ENCODE peak calls at places on chromosome 1, in nine cellular contexts. One of them, this sample, is unnamed. For H3K36me3, the result is how much of the 10 kb centered on the place peaks cover.

GRCh38 chr1:24987875-24988559 is 57.9 kb upstream of the RUNX3 start:
- DNase-seq in sigmoid colon: no peak
- DNase-seq in SK-N-SH: no peak
- DNase-seq in stomach: no peak
- DNase-seq in ovary: no peak
- DNase-seq in tibial nerve: no peak
- DNase-seq in upper lobe of left lung: no peak
- DNase-seq in HepG2: no peak
- DNase-seq in suprapubic skin: no peak
- DNase-seq in this sample: no peak

GRCh38 chr1:109914587-109915240 is 4.1 kb downstream of the CSF1 start:
- DNase-seq in sigmoid colon: no peak
- DNase-seq in SK-N-SH: peak
- DNase-seq in stomach: no peak
- DNase-seq in ovary: no peak
- DNase-seq in tibial nerve: no peak
- DNase-seq in upper lobe of left lung: no peak
- DNase-seq in HepG2: no peak
- DNase-seq in suprapubic skin: peak
- DNase-seq in this sample: no peak

GRCh38 chr1:27349784-27350672 is 8.2 kb downstream of the SYTL1 start:
- DNase-seq in sigmoid colon: no peak
- DNase-seq in SK-N-SH: peak
- DNase-seq in stomach: peak
- DNase-seq in ovary: peak
- DNase-seq in tibial nerve: no peak
- DNase-seq in upper lobe of left lung: peak
- DNase-seq in HepG2: no peak
- DNase-seq in suprapubic skin: peak
- DNase-seq in this sample: peak

GRCh38 chr1:53304527-53304926 is 23.3 kb downstream of the LRP8 start:
- DNase-seq in sigmoid colon: no peak
- DNase-seq in SK-N-SH: no peak
- DNase-seq in stomach: no peak
- DNase-seq in ovary: no peak
- DNase-seq in tibial nerve: no peak
- DNase-seq in upper lobe of left lung: peak
- DNase-seq in HepG2: no peak
- DNase-seq in suprapubic skin: no peak
- DNase-seq in this sample: no peak

GRCh38 chr1:156690673-156691032 is 13.4 kb upstream of the NES start:
- DNase-seq in sigmoid colon: no peak
- DNase-seq in SK-N-SH: no peak
- DNase-seq in stomach: no peak
- DNase-seq in ovary: no peak
- DNase-seq in tibial nerve: no peak
- DNase-seq in upper lobe of left lung: peak
- DNase-seq in HepG2: no peak
- DNase-seq in suprapubic skin: no peak
- DNase-seq in this sample: no peak

GRCh38 chr1:113373644-113374043 is 16.7 kb upstream of the MAGI3 start:
- DNase-seq in sigmoid colon: no peak
- DNase-seq in SK-N-SH: no peak
- DNase-seq in stomach: no peak
- DNase-seq in ovary: no peak
- DNase-seq in tibial nerve: no peak
- DNase-seq in upper lobe of left lung: no peak
- DNase-seq in HepG2: no peak
- DNase-seq in suprapubic skin: no peak
- DNase-seq in this sample: no peak

GRCh38 chr1:31944205-31945089 is 6.3 kb upstream of the PTP4A2 start:
- DNase-seq in sigmoid colon: peak
- DNase-seq in SK-N-SH: no peak
- DNase-seq in stomach: peak
- DNase-seq in ovary: peak
- DNase-seq in tibial nerve: peak
- DNase-seq in upper lobe of left lung: peak
- DNase-seq in HepG2: peak
- DNase-seq in suprapubic skin: peak
- DNase-seq in this sample: peak

GRCh38 chr1:218347316-218347712 is 2.2 kb downstream of the TGFB2 start:
- DNase-seq in sigmoid colon: peak
- DNase-seq in SK-N-SH: no peak
- DNase-seq in stomach: no peak
- DNase-seq in ovary: peak
- DNase-seq in tibial nerve: no peak
- DNase-seq in upper lobe of left lung: no peak
- DNase-seq in HepG2: no peak
- DNase-seq in suprapubic skin: no peak
- DNase-seq in this sample: no peak

GRCh38 chr1:234845836-234846235 is 235.9 kb upstream of the IRF2BP2 start:
- DNase-seq in sigmoid colon: no peak
- DNase-seq in SK-N-SH: no peak
- DNase-seq in stomach: no peak
- DNase-seq in ovary: no peak
- DNase-seq in tibial nerve: no peak
- DNase-seq in upper lobe of left lung: no peak
- DNase-seq in HepG2: no peak
- DNase-seq in suprapubic skin: no peak
- DNase-seq in this sample: no peak

GRCh38 chr1:234849824-234850223 is 239.8 kb upstream of the IRF2BP2 start:
- DNase-seq in sigmoid colon: no peak
- DNase-seq in SK-N-SH: no peak
- DNase-seq in stomach: no peak
- DNase-seq in ovary: no peak
- DNase-seq in tibial nerve: no peak
- DNase-seq in upper lobe of left lung: no peak
- DNase-seq in HepG2: no peak
- DNase-seq in suprapubic skin: no peak
- DNase-seq in this sample: peak

GRCh38 chr1:234851450-234852438 is 241.8 kb upstream of the IRF2BP2 start:
- DNase-seq in sigmoid colon: no peak
- DNase-seq in SK-N-SH: no peak
- DNase-seq in stomach: no peak
- DNase-seq in ovary: no peak
- DNase-seq in tibial nerve: no peak
- DNase-seq in upper lobe of left lung: no peak
- DNase-seq in HepG2: no peak
- DNase-seq in suprapubic skin: no peak
- DNase-seq in this sample: no peak

GRCh38 chr1:234852659-234853058 is 242.7 kb upstream of the IRF2BP2 start:
- DNase-seq in sigmoid colon: no peak
- DNase-seq in SK-N-SH: no peak
- DNase-seq in stomach: no peak
- DNase-seq in ovary: no peak
- DNase-seq in tibial nerve: no peak
- DNase-seq in upper lobe of left lung: no peak
- DNase-seq in HepG2: peak
- DNase-seq in suprapubic skin: no peak
- DNase-seq in this sample: no peak

DNA sequence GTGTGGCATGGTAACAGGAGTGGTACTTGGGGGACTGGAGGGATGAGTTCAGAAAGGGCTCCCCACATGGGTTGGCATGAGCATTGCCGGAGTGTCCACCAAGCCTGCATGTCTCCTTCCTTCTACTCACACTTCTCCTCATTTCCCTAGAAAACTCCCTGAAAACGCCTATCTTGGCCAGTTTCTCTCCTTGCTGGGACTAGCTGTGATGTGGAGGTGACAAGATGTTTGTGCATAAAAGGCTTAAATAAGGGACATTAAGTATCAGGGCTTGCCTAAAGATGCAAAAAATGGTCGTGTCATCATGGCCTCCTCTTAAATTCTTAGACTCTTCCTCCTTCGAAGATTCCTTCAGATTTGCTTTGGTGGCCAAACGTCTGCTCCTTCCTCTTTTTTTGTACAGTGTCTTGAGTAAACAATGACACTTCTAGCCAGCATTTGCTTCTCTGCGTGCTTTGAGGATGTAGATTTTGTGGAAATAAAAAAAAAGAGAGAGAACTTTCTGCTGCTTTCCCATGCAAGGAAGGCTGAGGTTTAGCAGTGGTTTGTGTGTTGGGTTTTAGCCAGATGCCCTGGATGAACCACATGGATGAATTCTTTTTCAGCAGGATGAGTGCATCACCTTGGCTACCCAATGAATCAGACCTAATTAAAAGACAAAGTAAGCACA is 239.1 kb upstream of the IRF2BP2 start:
- DNase-seq in sigmoid colon: no peak
- DNase-seq in SK-N-SH: no peak
- DNase-seq in stomach: no peak
- DNase-seq in ovary: no peak
- DNase-seq in tibial nerve: no peak
- DNase-seq in upper lobe of left lung: no peak
- DNase-seq in HepG2: no peak
- DNase-seq in suprapubic skin: no peak
- DNase-seq in this sample: no peak
- TF ChIP-seq EP300 in sigmoid colon: no peak
- TF ChIP-seq EP300 in SK-N-SH: no peak
- TF ChIP-seq EP300 in stomach: no peak
- TF ChIP-seq EP300 in ovary: no peak
- TF ChIP-seq EP300 in tibial nerve: no peak
- TF ChIP-seq EP300 in upper lobe of left lung: no peak
- TF ChIP-seq EP300 in HepG2: no peak
- TF ChIP-seq EP300 in suprapubic skin: no peak
- TF ChIP-seq EP300 in this sample: no peak

GRCh38 chr1:15559189-15559815 is 25.5 kb downstream of the AGMAT start:
- DNase-seq in sigmoid colon: no peak
- DNase-seq in SK-N-SH: no peak
- DNase-seq in stomach: no peak
- DNase-seq in ovary: no peak
- DNase-seq in tibial nerve: no peak
- DNase-seq in upper lobe of left lung: no peak
- DNase-seq in HepG2: no peak
- DNase-seq in suprapubic skin: peak
- DNase-seq in this sample: peak
- H3K27ac ChIP-seq in sigmoid colon: no peak
- H3K27ac ChIP-seq in SK-N-SH: no peak
- H3K27ac ChIP-seq in stomach: no peak
- H3K27ac ChIP-seq in ovary: no peak
- H3K27ac ChIP-seq in tibial nerve: no peak
- H3K27ac ChIP-seq in upper lobe of left lung: no peak
- H3K27ac ChIP-seq in HepG2: no peak
- H3K27ac ChIP-seq in suprapubic skin: peak
- H3K27ac ChIP-seq in this sample: peak

GRCh38 chr1:3822421-3822820 is 26.1 kb upstream of the LRRC47 start:
- DNase-seq in sigmoid colon: peak
- DNase-seq in SK-N-SH: no peak
- DNase-seq in stomach: no peak
- DNase-seq in ovary: no peak
- DNase-seq in tibial nerve: no peak
- DNase-seq in upper lobe of left lung: no peak
- DNase-seq in HepG2: no peak
- DNase-seq in suprapubic skin: peak
- DNase-seq in this sample: no peak

GRCh38 chr1:3831689-3832088 is 25.3 kb downstream of the CEP104 start:
- DNase-seq in sigmoid colon: no peak
- DNase-seq in SK-N-SH: peak
- DNase-seq in stomach: no peak
- DNase-seq in ovary: no peak
- DNase-seq in tibial nerve: no peak
- DNase-seq in upper lobe of left lung: no peak
- DNase-seq in HepG2: no peak
- DNase-seq in suprapubic skin: no peak
- DNase-seq in this sample: no peak

GRCh38 chr1:3824650-3825049 is 28.4 kb upstream of the LRRC47 start:
- DNase-seq in sigmoid colon: no peak
- DNase-seq in SK-N-SH: no peak
- DNase-seq in stomach: no peak
- DNase-seq in ovary: no peak
- DNase-seq in tibial nerve: no peak
- DNase-seq in upper lobe of left lung: no peak
- DNase-seq in HepG2: no peak
- DNase-seq in suprapubic skin: peak
- DNase-seq in this sample: no peak

GRCh38 chr1:3821934-3822307 is 25.6 kb upstream of the LRRC47 start:
- DNase-seq in sigmoid colon: peak
- DNase-seq in SK-N-SH: no peak
- DNase-seq in stomach: no peak
- DNase-seq in ovary: no peak
- DNase-seq in tibial nerve: no peak
- DNase-seq in upper lobe of left lung: no peak
- DNase-seq in HepG2: no peak
- DNase-seq in suprapubic skin: peak
- DNase-seq in this sample: no peak

DNA sequence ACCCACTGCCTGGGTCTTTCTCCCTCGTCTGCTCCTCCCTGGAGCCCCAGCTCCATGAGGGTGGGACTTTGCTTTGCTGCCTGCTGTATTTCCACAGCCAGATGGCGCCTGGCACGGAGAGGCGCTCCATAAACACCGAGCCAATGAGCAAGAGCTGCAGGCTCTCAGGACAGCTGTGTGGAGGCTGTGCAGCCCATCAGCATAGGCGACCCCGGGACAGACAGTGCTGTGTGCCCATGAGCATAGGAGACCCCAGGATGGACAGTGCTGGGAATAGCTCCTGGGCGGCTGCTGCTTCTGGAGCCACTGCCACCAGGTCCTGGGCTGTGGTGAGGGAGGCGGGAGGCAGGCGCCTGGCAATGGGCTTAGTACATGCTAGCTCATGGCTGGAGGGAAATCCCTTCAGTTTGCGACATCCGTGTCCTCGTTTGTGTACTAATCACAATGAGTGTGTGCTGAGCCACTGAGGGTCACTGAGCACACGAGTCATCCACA is 29.2 kb downstream of the CEP104 start:
- DNase-seq in sigmoid colon: peak
- DNase-seq in SK-N-SH: peak
- DNase-seq in stomach: no peak
- DNase-seq in ovary: no peak
- DNase-seq in tibial nerve: no peak
- DNase-seq in upper lobe of left lung: no peak
- DNase-seq in HepG2: no peak
- DNase-seq in suprapubic skin: peak
- DNase-seq in this sample: no peak
- H3K36me3 ChIP-seq in sigmoid colon: half or more
- H3K36me3 ChIP-seq in SK-N-SH: under half
- H3K36me3 ChIP-seq in stomach: half or more
- H3K36me3 ChIP-seq in ovary: under half
- H3K36me3 ChIP-seq in tibial nerve: under half
- H3K36me3 ChIP-seq in upper lobe of left lung: half or more
- H3K36me3 ChIP-seq in HepG2: half or more
- H3K36me3 ChIP-seq in suprapubic skin: half or more
- H3K36me3 ChIP-seq in this sample: under half

GRCh38 chr1:101995984-101996731 is 568 bp downstream of the OLFM3 start:
- DNase-seq in sigmoid colon: no peak
- DNase-seq in SK-N-SH: peak
- DNase-seq in stomach: no peak
- DNase-seq in ovary: no peak
- DNase-seq in tibial nerve: no peak
- DNase-seq in upper lobe of left lung: no peak
- DNase-seq in HepG2: no peak
- DNase-seq in suprapubic skin: no peak
- DNase-seq in this sample: no peak

GRCh38 chr1:101992816-101993575 is 3.7 kb downstream of the OLFM3 start:
- DNase-seq in sigmoid colon: no peak
- DNase-seq in SK-N-SH: no peak
- DNase-seq in stomach: no peak
- DNase-seq in ovary: no peak
- DNase-seq in tibial nerve: no peak
- DNase-seq in upper lobe of left lung: no peak
- DNase-seq in HepG2: no peak
- DNase-seq in suprapubic skin: no peak
- DNase-seq in this sample: no peak

GRCh38 chr1:101996830-101997485 is at the start of gene OLFM3:
- DNase-seq in sigmoid colon: no peak
- DNase-seq in SK-N-SH: peak
- DNase-seq in stomach: no peak
- DNase-seq in ovary: no peak
- DNase-seq in tibial nerve: no peak
- DNase-seq in upper lobe of left lung: peak
- DNase-seq in HepG2: peak
- DNase-seq in suprapubic skin: no peak
- DNase-seq in this sample: no peak

GRCh38 chr1:101993703-101994102 is 3.0 kb downstream of the OLFM3 start:
- DNase-seq in sigmoid colon: no peak
- DNase-seq in SK-N-SH: no peak
- DNase-seq in stomach: no peak
- DNase-seq in ovary: no peak
- DNase-seq in tibial nerve: no peak
- DNase-seq in upper lobe of left lung: no peak
- DNase-seq in HepG2: no peak
- DNase-seq in suprapubic skin: no peak
- DNase-seq in this sample: no peak
- TF ChIP-seq EP300 in sigmoid colon: no peak
- TF ChIP-seq EP300 in SK-N-SH: no peak
- TF ChIP-seq EP300 in stomach: no peak
- TF ChIP-seq EP300 in ovary: no peak
- TF ChIP-seq EP300 in tibial nerve: no peak
- TF ChIP-seq EP300 in upper lobe of left lung: no peak
- TF ChIP-seq EP300 in HepG2: no peak
- TF ChIP-seq EP300 in suprapubic skin: no peak
- TF ChIP-seq EP300 in this sample: no peak